ENCODE peak calls at places on chromosomes 12 and 14, in seven cellular contexts. Z is fibroblast of lung, Y is stomach, A is PC-9, F is DND-41, X is A549, P is ascending aorta. Q is an unnamed sample. For H3K4me1, the result is how much of the 10 kb centered on the place peaks cover.

GRCh38 chr12:109743076-109743910 is 29.7 kb downstream of the FAM222A start:
- DNase-seq in Z (no peak), F (no peak), A (no peak), Y (peak), X (no peak), P (no peak), Q (no peak)

GRCh38 chr14:54776361-54777001 is 126.1 kb downstream of the GCH1 start:
- DNase-seq in A (peak), Z (peak), Y (no peak), X (no peak), P (no peak), F (peak), Q (peak)

GRCh38 chr12:53492188-53492587 is 7.1 kb downstream of the MAP3K12 start:
- DNase-seq in X (no peak), Z (no peak), A (no peak), Y (no peak), F (no peak), P (no peak), Q (peak)

GRCh38 chr12:89391726-89392336 is 39.5 kb upstream of the DUSP6 start:
- DNase-seq in Z (no peak), A (no peak), F (no peak), Y (no peak), X (no peak), P (no peak), Q (no peak)

GRCh38 chr14:72686832-72687231 is 207.1 kb downstream of the DPF3 start:
- DNase-seq in A (no peak), X (no peak), P (no peak), Z (no peak), Y (no peak), F (no peak), Q (no peak)

GRCh38 chr12:1138691-1139090 is 147.7 kb downstream of the ERC1 start:
- DNase-seq in Y (no peak), X (no peak), P (no peak), F (no peak), Z (no peak), A (no peak), Q (no peak)

GRCh38 chr12:18868673-18869072 is 130.8 kb downstream of the CAPZA3 start:
- DNase-seq in Z (peak), F (no peak), A (no peak), Y (no peak), P (no peak), X (no peak), Q (no peak)

GRCh38 chr14:24982472-24983155 is 67.3 kb downstream of the STXBP6 start:
- DNase-seq in X (no peak), Z (peak), A (peak), F (no peak), P (no peak), Y (no peak), Q (no peak)

GRCh38 chr12:76025601-76026575 is 5.7 kb downstream of the PHLDA1 start:
- DNase-seq in F (no peak), P (no peak), Z (peak), Y (no peak), A (peak), X (no peak), Q (no peak)

GRCh38 chr14:104885031-104885972 is 20.2 kb downstream of the CEP170B start:
- DNase-seq in X (no peak), Z (no peak), A (no peak), Y (no peak), F (no peak), P (no peak), Q (peak)

GRCh38 chr12:71636704-71637115 is 26.9 kb downstream of the ZFC3H1 start:
- DNase-seq in X (peak), F (no peak), P (no peak), Z (peak), Y (no peak), A (no peak), Q (no peak)

GRCh38 chr12:5433840-5434646 is 2.1 kb downstream of the NTF3 start:
- DNase-seq in X (no peak), A (no peak), P (no peak), Y (no peak), Z (no peak), F (no peak), Q (no peak)

GRCh38 chr12:130881046-130881445 is 9.2 kb downstream of the RAN start:
- DNase-seq in A (no peak), X (no peak), Y (no peak), P (no peak), F (no peak), Z (no peak), Q (no peak)

GRCh38 chr12:19431407-19432308 is 7.6 kb upstream of the AEBP2 start:
- DNase-seq in Y (no peak), F (peak), A (peak), X (no peak), P (no peak), Z (peak), Q (no peak)

GRCh38 chr12:7131502-7131866 is 1.3 kb downstream of the CLSTN3 start:
- DNase-seq in P (no peak), X (no peak), A (peak), Y (no peak), Z (no peak), F (peak), Q (no peak)

GRCh38 chr12:100859063-100859627 is 64.6 kb downstream of the ANO4 start:
- DNase-seq in F (no peak), Z (no peak), A (no peak), Y (no peak), X (no peak), P (no peak), Q (no peak)

GRCh38 chr14:37585101-37585479 is 10.0 kb downstream of the FOXA1 start:
- DNase-seq in Y (peak), P (no peak), X (no peak), F (no peak), Z (no peak), A (no peak), Q (peak)

GRCh38 chr12:65699251-65699650 is 125.0 kb upstream of the HMGA2 start:
- DNase-seq in A (no peak), Z (peak), P (no peak), Y (no peak), F (no peak), X (no peak), Q (no peak)

GRCh38 chr12:79927772-79928474 is 7.0 kb downstream of the PPP1R12A start:
- DNase-seq in Z (peak), A (no peak), Y (no peak), X (no peak), F (peak), P (no peak), Q (no peak)

GRCh38 chr14:61434315-61434714 is 112.9 kb downstream of the PRKCH start:
- DNase-seq in Y (no peak), P (no peak), F (no peak), X (no peak), Z (no peak), A (no peak), Q (no peak)

GRCh38 chr14:84036863-84037262 is 1493.1 kb upstream of the FLRT2 start:
- DNase-seq in P (no peak), A (peak), Y (no peak), Z (peak), F (peak), X (no peak), Q (no peak)

GRCh38 chr12:111823891-111824290 is 18.1 kb upstream of the MAPKAPK5 start:
- DNase-seq in X (no peak), A (no peak), Z (no peak), F (no peak), Y (no peak), P (no peak), Q (no peak)

GRCh38 chr12:94941440-94941862 is 62.0 kb downstream of the NDUFA12 start:
- DNase-seq in X (no peak), Y (no peak), P (peak), A (peak), F (no peak), Z (peak), Q (no peak)

GRCh38 chr14:68098834-68099233 is 279.3 kb downstream of the RAD51B start:
- DNase-seq in P (no peak), F (no peak), Y (no peak), Z (no peak), A (no peak), X (no peak), Q (no peak)

GRCh38 chr12:6866163-6866919 is 990 bp upstream of the TPI1 start:
- DNase-seq in P (no peak), X (no peak), Y (no peak), F (no peak), A (no peak), Z (no peak), Q (no peak)

GRCh38 chr12:94073441-94074051 is 74.8 kb upstream of the PLXNC1 start:
- DNase-seq in Y (no peak), Z (no peak), X (no peak), P (peak), F (no peak), A (no peak), Q (peak)

GRCh38 chr14:25014440-25014839 is 35.5 kb downstream of the STXBP6 start:
- DNase-seq in Y (no peak), P (no peak), A (no peak), Z (no peak), F (no peak), X (no peak), Q (no peak)

GRCh38 chr12:123956249-123956648 is 16.4 kb downstream of the CCDC92 start:
- DNase-seq in Z (no peak), F (no peak), A (no peak), P (no peak), X (no peak), Y (no peak), Q (no peak)

GRCh38 chr14:103733651-103734050 is 18.0 kb downstream of the ZFYVE21 start:
- DNase-seq in Z (peak), A (no peak), X (no peak), F (no peak), Y (no peak), P (no peak), Q (no peak)
- H3K4me1 ChIP-seq in Z (under half), A (under half), X (under half), F (under half), Y (under half), P (under half), Q (under half)

GRCh38 chr14:100713720-100714119 is 13.0 kb upstream of the DLK1 start:
- DNase-seq in F (no peak), Z (no peak), A (no peak), P (no peak), Y (no peak), X (no peak), Q (no peak)
- H3K4me1 ChIP-seq in F (under half), Z (under half), A (under half), P (under half), Y (under half), X (under half), Q (under half)

DNA sequence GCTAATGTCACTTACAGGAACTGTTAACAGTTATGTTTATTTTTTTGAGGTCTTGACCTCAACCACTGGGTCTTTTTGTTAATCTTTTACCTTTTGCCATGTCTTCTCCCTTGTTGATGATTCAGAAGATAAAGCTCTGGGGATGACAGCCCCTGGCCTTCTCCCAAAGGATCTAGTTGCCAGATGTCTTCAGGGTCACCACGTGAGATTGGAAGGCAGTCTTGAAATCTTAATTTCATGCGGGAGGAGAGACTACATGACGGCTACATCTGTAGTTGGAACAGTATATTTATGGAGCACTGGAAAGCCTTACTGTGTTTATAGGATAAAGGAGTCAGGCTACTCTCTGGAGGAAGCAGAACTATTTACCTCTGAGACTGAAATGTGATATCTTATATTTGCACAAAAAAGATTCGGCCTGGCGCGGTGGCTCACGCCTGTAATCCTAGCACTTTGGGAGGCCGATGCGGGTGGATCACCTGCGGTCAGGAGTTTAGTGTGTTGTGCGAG is 5.6 kb downstream of the MLEC start:
- DNase-seq in A (no peak), Z (peak), Y (peak), P (no peak), X (peak), F (no peak), Q (no peak)
- H3K4me1 ChIP-seq in A (under half), Z (under half), Y (under half), P (under half), X (half or more), F (under half), Q (under half)

DNA sequence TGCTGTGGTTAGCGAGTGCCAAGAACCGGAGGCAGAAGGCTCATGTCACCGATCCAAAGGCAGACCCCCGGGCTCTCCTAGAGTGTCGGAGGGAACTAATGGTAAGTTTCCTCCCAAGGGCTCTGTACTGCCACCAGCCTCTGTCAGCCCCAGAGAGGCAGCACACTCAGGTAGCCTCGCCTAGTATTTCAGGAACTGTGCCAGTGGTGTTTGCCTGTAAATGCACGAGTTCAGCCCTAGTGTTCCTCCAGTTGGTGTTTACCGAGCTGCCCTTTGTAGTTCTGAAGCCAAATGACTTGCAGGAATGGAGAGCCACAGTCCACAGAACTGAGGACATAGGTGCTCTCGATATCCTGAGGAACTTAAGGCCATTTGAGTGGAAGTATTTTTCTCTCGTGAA is 72.6 kb downstream of the ESR2 start:
- DNase-seq in P (no peak), Z (no peak), Y (peak), F (no peak), A (no peak), X (no peak), Q (no peak)
- H3K4me1 ChIP-seq in P (under half), Z (under half), Y (under half), F (under half), A (under half), X (under half), Q (under half)

GRCh38 chr14:91877376-91877775 is 10.0 kb upstream of the TC2N start:
- DNase-seq in Z (no peak), X (no peak), F (no peak), P (no peak), Y (no peak), A (no peak), Q (no peak)

GRCh38 chr14:91882369-91882768 is 15.0 kb upstream of the TC2N start:
- DNase-seq in A (no peak), Y (no peak), Z (no peak), X (no peak), F (no peak), P (no peak), Q (no peak)

GRCh38 chr14:91878274-91878673 is 10.9 kb upstream of the TC2N start:
- DNase-seq in F (no peak), Z (no peak), Y (no peak), X (no peak), A (no peak), P (no peak), Q (no peak)

GRCh38 chr14:91876492-91876891 is 9.2 kb upstream of the TC2N start:
- DNase-seq in P (no peak), A (no peak), Z (no peak), F (no peak), X (no peak), Y (no peak), Q (no peak)

GRCh38 chr14:91879196-91879595 is 11.9 kb upstream of the TC2N start:
- DNase-seq in A (no peak), Z (no peak), X (no peak), F (no peak), P (no peak), Y (no peak), Q (no peak)
- H3K4me1 ChIP-seq in A (under half), Z (under half), X (under half), F (under half), P (under half), Y (under half), Q (under half)

GRCh38 chr14:100287202-100287997 is 18.8 kb downstream of the SLC25A29 start:
- DNase-seq in Y (no peak), A (no peak), X (no peak), P (no peak), F (no peak), Z (no peak), Q (no peak)
- H3K4me1 ChIP-seq in Y (under half), A (under half), X (under half), P (under half), F (under half), Z (under half), Q (under half)

GRCh38 chr12:32551058-32551457 is 128.0 kb upstream of the DNM1L start:
- DNase-seq in A (no peak), Z (no peak), Y (no peak), F (no peak), X (no peak), P (no peak), Q (no peak)
- H3K4me1 ChIP-seq in A (under half), Z (under half), Y (under half), F (under half), X (under half), P (under half), Q (under half)

GRCh38 chr12:51977320-51977753 is 25.8 kb downstream of the ACVR1B start:
- DNase-seq in F (no peak), X (no peak), P (no peak), Y (no peak), A (no peak), Z (peak), Q (peak)
- H3K4me1 ChIP-seq in F (under half), X (under half), P (under half), Y (under half), A (under half), Z (under half), Q (under half)

Q was measured in upper lobe of left lung.